ENCODE peak calls at places on chromosomes 7 and 10, in five cellular contexts. One of them, this sample, is unnamed.

GRCh38 chr7:108222236-108222892 is 92.2 kb upstream of the LAMB4 start:
- DNase-seq in skeletal muscle cell: no peak
- DNase-seq in GM20000: no peak
- DNase-seq in heart right ventricle: no peak
- DNase-seq in mesothelial cell of epicardium: no peak
- DNase-seq in this sample: no peak

GRCh38 chr10:120578123-120578522 is 121.1 kb downstream of the PLPP4 start:
- DNase-seq in skeletal muscle cell: no peak
- DNase-seq in heart right ventricle: no peak
- DNase-seq in GM20000: no peak
- DNase-seq in mesothelial cell of epicardium: no peak
- DNase-seq in this sample: no peak

GRCh38 chr10:69494626-69495558 is 43.6 kb downstream of the TSPAN15 start:
- DNase-seq in heart right ventricle: no peak
- DNase-seq in skeletal muscle cell: no peak
- DNase-seq in GM20000: no peak
- DNase-seq in mesothelial cell of epicardium: no peak
- DNase-seq in this sample: peak; percentile 70

GRCh38 chr7:50856231-50856630 is 73.5 kb upstream of the GRB10 start:
- DNase-seq in heart right ventricle: no peak
- DNase-seq in skeletal muscle cell: no peak
- DNase-seq in GM20000: no peak
- DNase-seq in mesothelial cell of epicardium: peak; percentile 35
- DNase-seq in this sample: no peak

GRCh38 chr7:159086301-159086925 is 58.3 kb downstream of the VIPR2 start:
- DNase-seq in GM20000: no peak
- DNase-seq in skeletal muscle cell: no peak
- DNase-seq in mesothelial cell of epicardium: peak; percentile 34
- DNase-seq in heart right ventricle: no peak
- DNase-seq in this sample: no peak

GRCh38 chr10:30436688-30437038 is 2.7 kb downstream of the MAP3K8 start:
- DNase-seq in heart right ventricle: no peak
- DNase-seq in mesothelial cell of epicardium: no peak
- DNase-seq in skeletal muscle cell: no peak
- DNase-seq in GM20000: no peak
- DNase-seq in this sample: no peak

GRCh38 chr7:3103614-3104399 is 60.1 kb upstream of the CARD11 start:
- DNase-seq in heart right ventricle: no peak
- DNase-seq in skeletal muscle cell: no peak
- DNase-seq in mesothelial cell of epicardium: no peak
- DNase-seq in GM20000: no peak
- DNase-seq in this sample: no peak

GRCh38 chr10:70458329-70459060 is 17.0 kb upstream of the NODAL start:
- DNase-seq in mesothelial cell of epicardium: peak; percentile 63
- DNase-seq in skeletal muscle cell: peak; percentile 33
- DNase-seq in GM20000: no peak
- DNase-seq in heart right ventricle: peak; percentile 79
- DNase-seq in this sample: peak; percentile 90

GRCh38 chr10:57890691-57891090 is 377.0 kb downstream of the IPMK start:
- DNase-seq in GM20000: no peak
- DNase-seq in mesothelial cell of epicardium: no peak
- DNase-seq in heart right ventricle: no peak
- DNase-seq in skeletal muscle cell: no peak
- DNase-seq in this sample: no peak

GRCh38 chr10:77296534-77297369 is 340.9 kb downstream of the KCNMA1 start:
- DNase-seq in heart right ventricle: no peak
- DNase-seq in mesothelial cell of epicardium: no peak
- DNase-seq in skeletal muscle cell: no peak
- DNase-seq in GM20000: no peak
- DNase-seq in this sample: no peak

GRCh38 chr7:158650821-158651225 is 53.8 kb downstream of the NCAPG2 start:
- DNase-seq in mesothelial cell of epicardium: no peak
- DNase-seq in skeletal muscle cell: peak; percentile 88
- DNase-seq in heart right ventricle: no peak
- DNase-seq in GM20000: no peak
- DNase-seq in this sample: no peak

GRCh38 chr10:49082767-49083166 is 32.6 kb downstream of the VSTM4 start:
- DNase-seq in mesothelial cell of epicardium: no peak
- DNase-seq in heart right ventricle: no peak
- DNase-seq in GM20000: no peak
- DNase-seq in skeletal muscle cell: no peak
- DNase-seq in this sample: no peak

GRCh38 chr7:3114917-3115316 is 71.2 kb upstream of the CARD11 start:
- DNase-seq in skeletal muscle cell: no peak
- DNase-seq in heart right ventricle: no peak
- DNase-seq in mesothelial cell of epicardium: no peak
- DNase-seq in GM20000: no peak
- DNase-seq in this sample: no peak

GRCh38 chr7:51223505-51223904 is 93.1 kb downstream of the COBL start:
- DNase-seq in heart right ventricle: no peak
- DNase-seq in mesothelial cell of epicardium: no peak
- DNase-seq in skeletal muscle cell: no peak
- DNase-seq in GM20000: no peak
- DNase-seq in this sample: no peak

GRCh38 chr7:153524070-153524601 is 528.1 kb upstream of the DPP6 start:
- DNase-seq in mesothelial cell of epicardium: no peak
- DNase-seq in skeletal muscle cell: no peak
- DNase-seq in GM20000: no peak
- DNase-seq in heart right ventricle: peak; percentile 60
- DNase-seq in this sample: no peak

GRCh38 chr7:167087-167855 is 25.1 kb upstream of the FAM20C start:
- DNase-seq in GM20000: no peak
- DNase-seq in skeletal muscle cell: no peak
- DNase-seq in mesothelial cell of epicardium: no peak
- DNase-seq in heart right ventricle: no peak
- DNase-seq in this sample: peak; percentile 83